ENCODE peak calls at places on chromosomes 2 and 18, in six cellular contexts. M is fibroblast of pulmonary artery; S is AG04450; G is activated B cell treated with CpG ODN at 0.5 μM for 24 hours; H is CD8-positive, alpha-beta T cell; A is adrenal gland. V is an unnamed sample.

GRCh38 chr2:215755651-215756350 is 257.6 kb downstream of the MREG start:
- DNase-seq in M (no peak), S (no peak), G (no peak), H (no peak), A (no peak), V (no peak)

GRCh38 chr2:74558284-74559230 is 4.0 kb downstream of the DOK1 start:
- DNase-seq in M (no peak), S (no peak), G (no peak), H (no peak), A (peak; percentile 33), V (no peak)

GRCh38 chr2:240322231-240322955 is 113.1 kb upstream of the GPC1 start:
- DNase-seq in M (peak; percentile 50), S (peak; percentile 18), G (no peak), H (no peak), A (peak; percentile 76), V (no peak)

GRCh38 chr2:222864296-222864695 is 3.5 kb downstream of the ACSL3 start:
- DNase-seq in M (peak; percentile 83), S (peak; percentile 44), G (no peak), H (no peak), A (peak; percentile 21), V (peak; percentile 85)

GRCh38 chr2:202821538-202822160 is 49.9 kb downstream of the ICA1L start:
- DNase-seq in M (no peak), S (no peak), G (no peak), H (no peak), A (no peak), V (no peak)

GRCh38 chr2:233803994-233804393 is 25.9 kb downstream of the MROH2A start:
- DNase-seq in M (no peak), S (no peak), G (no peak), H (no peak), A (no peak), V (no peak)

GRCh38 chr18:79589601-79590091 is 90.0 kb upstream of the CTDP1 start:
- DNase-seq in M (no peak), S (no peak), G (no peak), H (no peak), A (no peak), V (no peak)

GRCh38 chr2:217993817-217994459 is 8.9 kb downstream of the TNS1 start:
- DNase-seq in M (peak; percentile 53), S (no peak), G (peak; percentile 36), H (peak; percentile 49), A (peak; percentile 83), V (no peak)

GRCh38 chr2:221529943-221530652 is 42.0 kb downstream of the EPHA4 start:
- DNase-seq in M (peak; percentile 58), S (peak; percentile 63), G (no peak), H (no peak), A (no peak), V (peak; percentile 78)

GRCh38 chr2:172082105-172082943 is 3.0 kb upstream of the DLX1 start:
- DNase-seq in M (no peak), S (no peak), G (no peak), H (no peak), A (no peak), V (no peak)

GRCh38 chr2:112757265-112757664 is 7.1 kb downstream of the CKAP2L start:
- DNase-seq in M (peak; percentile 40), S (no peak), G (no peak), H (no peak), A (no peak), V (no peak)

GRCh38 chr2:143608758-143609157 is 479.5 kb downstream of the ARHGAP15 start:
- DNase-seq in M (no peak), S (no peak), G (no peak), H (no peak), A (no peak), V (no peak)

GRCh38 chr2:219451626-219452360 is 17.1 kb downstream of the SPEG start:
- DNase-seq in M (peak; percentile 30), S (no peak), G (no peak), H (no peak), A (no peak), V (no peak)

GRCh38 chr18:47175283-47175894 is 775 bp downstream of the IER3IP1 start:
- DNase-seq in M (peak; percentile 10), S (no peak), G (no peak), H (no peak), A (peak; percentile 20), V (no peak)

GRCh38 chr18:35730738-35731370 is 149.3 kb downstream of the GALNT1 start:
- DNase-seq in M (peak; percentile 73), S (no peak), G (no peak), H (no peak), A (peak; percentile 27), V (no peak)

GRCh38 chr18:49011291-49011746 is 60.6 kb upstream of the SMAD7 start:
- DNase-seq in M (no peak), S (no peak), G (peak; percentile 12), H (no peak), A (no peak), V (no peak)

GRCh38 chr2:12928197-12928596 is 211.5 kb downstream of the TRIB2 start:
- DNase-seq in M (peak; percentile 70), S (peak; percentile 32), G (no peak), H (no peak), A (no peak), V (peak; percentile 66)

GRCh38 chr2:175167076-175167791 is 769 bp downstream of the ATF2 start:
- DNase-seq in M (peak; percentile 52), S (no peak), G (no peak), H (no peak), A (peak; percentile 61), V (no peak)

GRCh38 chr2:128169497-128169896 is 78.5 kb downstream of the UGGT1 start:
- DNase-seq in M (peak; percentile 93), S (peak; percentile 62), G (no peak), H (no peak), A (no peak), V (no peak)

GRCh38 chr2:120253021-120253882 is 600 bp downstream of the RALB start:
- DNase-seq in M (peak; percentile 79), S (peak; percentile 59), G (no peak), H (peak; percentile 38), A (peak; percentile 83), V (no peak)

GRCh38 chr2:238231251-238231793 is 8.5 kb downstream of the HES6 start:
- DNase-seq in M (peak; percentile 76), S (no peak), G (peak; percentile 76), H (peak; percentile 80), A (peak; percentile 69), V (no peak)

GRCh38 chr2:231922311-231922710 is 3.9 kb downstream of the NPPC start:
- DNase-seq in M (no peak), S (no peak), G (no peak), H (no peak), A (no peak), V (no peak)

GRCh38 chr2:179268277-179268935 is 3.8 kb upstream of the SESTD1 start:
- DNase-seq in M (peak; percentile 70), S (no peak), G (no peak), H (no peak), A (peak; percentile 11), V (no peak)

GRCh38 chr2:179805001-179805400 is 56.4 kb downstream of the ZNF385B start:
- DNase-seq in M (no peak), S (no peak), G (no peak), H (no peak), A (no peak), V (no peak)

GRCh38 chr18:26617151-26617554 is 68.8 kb upstream of the KCTD1 start:
- DNase-seq in M (peak; percentile 81), S (peak; percentile 16), G (no peak), H (no peak), A (no peak), V (peak; percentile 12)

GRCh38 chr18:7725897-7726296 is 158.8 kb downstream of the PTPRM start:
- DNase-seq in M (no peak), S (no peak), G (no peak), H (no peak), A (no peak), V (no peak)

GRCh38 chr18:7722955-7723354 is 155.8 kb downstream of the PTPRM start:
- DNase-seq in M (no peak), S (no peak), G (no peak), H (no peak), A (no peak), V (no peak)

GRCh38 chr18:7721532-7721931 is 154.4 kb downstream of the PTPRM start:
- DNase-seq in M (no peak), S (no peak), G (no peak), H (no peak), A (no peak), V (no peak)

GRCh38 chr18:7725473-7725872 is 158.4 kb downstream of the PTPRM start:
- DNase-seq in M (no peak), S (no peak), G (no peak), H (no peak), A (no peak), V (no peak)

GRCh38 chr18:7723558-7723957 is 156.4 kb downstream of the PTPRM start:
- DNase-seq in M (no peak), S (no peak), G (no peak), H (no peak), A (no peak), V (no peak)
- TF ChIP-seq CTCF in M (no peak), S (no peak), G (no peak), H (no peak), A (no peak), V (no peak)

GRCh38 chr2:32627901-32628645 is at the start of gene TTC27:
- DNase-seq in M (peak; percentile 95), S (peak; percentile 86), G (peak; percentile 93), H (peak; percentile 95), A (peak; percentile 98), V (peak; percentile 91)
- TF ChIP-seq CTCF in M (no peak), S (no peak), G (no peak), H (no peak), A (no peak), V (no peak)

GRCh38 chr2:67487993-67488392 is 90.9 kb downstream of the ETAA1 start:
- DNase-seq in M (no peak), S (no peak), G (no peak), H (no peak), A (no peak), V (no peak)
- TF ChIP-seq CTCF in M (no peak), S (no peak), G (no peak), H (no peak), A (no peak), V (no peak)

GRCh38 chr2:1482253-1482675 is 69.0 kb downstream of the TPO start:
- DNase-seq in M (no peak), S (no peak), G (no peak), H (no peak), A (no peak), V (no peak)

GRCh38 chr2:1478311-1479305 is 65.3 kb downstream of the TPO start:
- DNase-seq in M (no peak), S (no peak), G (no peak), H (no peak), A (no peak), V (no peak)

GRCh38 chr2:1481406-1482252 is 68.4 kb downstream of the TPO start:
- DNase-seq in M (no peak), S (no peak), G (no peak), H (no peak), A (no peak), V (no peak)

GRCh38 chr2:1482981-1483380 is 69.7 kb downstream of the TPO start:
- DNase-seq in M (no peak), S (no peak), G (no peak), H (no peak), A (no peak), V (no peak)

DNA sequence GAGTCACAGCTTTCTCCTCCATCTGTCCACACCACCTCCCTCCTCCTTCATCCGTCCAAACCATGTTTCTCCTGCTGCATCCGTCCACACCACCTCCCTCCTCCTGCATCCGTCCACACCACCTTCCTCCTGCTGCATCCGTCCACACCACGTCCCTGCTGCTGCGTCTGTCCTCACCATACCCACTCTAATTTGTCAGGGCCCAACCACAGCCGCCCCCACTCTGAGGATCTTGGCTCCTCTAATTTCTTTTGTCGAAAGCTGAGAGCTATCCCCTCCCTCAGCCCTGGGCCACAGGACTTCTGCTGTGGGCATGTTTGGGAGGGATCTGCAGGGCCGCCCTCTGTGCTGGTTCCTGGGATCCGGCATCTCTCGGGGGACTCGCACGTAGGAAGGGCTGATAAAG is 67.4 kb downstream of the TPO start:
- DNase-seq in M (no peak), S (no peak), G (no peak), H (no peak), A (no peak), V (no peak)
- TF ChIP-seq CTCF in M (no peak), S (no peak), G (no peak), H (no peak), A (no peak), V (no peak)